ENCODE peak calls at places on chromosomes 6 and 20, in eight cellular contexts. V is CD8-positive, alpha-beta T cell; F is tibial nerve; J is CD8-positive, alpha-beta memory T cell; H is colonic mucosa; N is naive thymus-derived CD4-positive, alpha-beta T cell; G is ovary; Q is esophagus squamous epithelium. U is an unnamed sample.

GRCh38 chr6:37122861-37123260 is 47.1 kb upstream of the PIM1 start:
- DNase-seq in G (no peak), Q (no peak), H (no peak), F (no peak), V (no peak), N (no peak), J (no peak), U (no peak)

GRCh38 chr20:41222703-41223102 is 85.4 kb downstream of the PLCG1 start:
- DNase-seq in F (no peak), H (no peak), G (no peak), J (no peak), V (no peak), Q (no peak), N (no peak), U (no peak)

GRCh38 chr6:13853871-13854270 is 39.5 kb upstream of the MCUR1 start:
- DNase-seq in J (no peak), N (no peak), V (no peak), H (no peak), Q (no peak), F (no peak), G (no peak), U (no peak)

GRCh38 chr20:15976047-15976731 is 597.1 kb downstream of the KIF16B start:
- DNase-seq in V (no peak), J (no peak), H (no peak), N (no peak), F (no peak), G (no peak), Q (no peak), U (no peak)

GRCh38 chr20:1964659-1965405 is 29.0 kb downstream of the PDYN start:
- DNase-seq in Q (no peak), N (no peak), J (no peak), V (no peak), G (no peak), F (no peak), H (no peak), U (no peak)

GRCh38 chr6:166417285-166417691 is 34.5 kb upstream of the MPC1 start:
- DNase-seq in V (peak; percentile 43), J (peak; percentile 86), F (no peak), Q (no peak), N (peak; percentile 84), G (peak; percentile 4), H (no peak), U (no peak)

GRCh38 chr6:15574497-15574896 is 88.3 kb downstream of the DTNBP1 start:
- DNase-seq in N (no peak), J (no peak), F (no peak), Q (no peak), V (no peak), H (no peak), G (no peak), U (no peak)

GRCh38 chr6:29295623-29296022 is 5.9 kb upstream of the OR14J1 start:
- DNase-seq in N (no peak), Q (no peak), V (no peak), G (no peak), H (no peak), F (no peak), J (no peak), U (no peak)

GRCh38 chr6:106253731-106254130 is 71.8 kb downstream of the ATG5 start:
- DNase-seq in N (no peak), V (no peak), J (no peak), Q (no peak), F (no peak), G (no peak), H (no peak), U (no peak)

GRCh38 chr20:11894072-11894471 is 23.6 kb upstream of the BTBD3 start:
- DNase-seq in N (no peak), F (no peak), J (no peak), H (peak; percentile 70), G (no peak), Q (no peak), V (no peak), U (no peak)

GRCh38 chr6:41505084-41506049 is 40.8 kb upstream of the FOXP4 start:
- DNase-seq in F (peak; percentile 56), J (no peak), N (no peak), Q (no peak), V (no peak), H (peak; percentile 74), G (peak; percentile 94), U (peak; percentile 84)

DNA sequence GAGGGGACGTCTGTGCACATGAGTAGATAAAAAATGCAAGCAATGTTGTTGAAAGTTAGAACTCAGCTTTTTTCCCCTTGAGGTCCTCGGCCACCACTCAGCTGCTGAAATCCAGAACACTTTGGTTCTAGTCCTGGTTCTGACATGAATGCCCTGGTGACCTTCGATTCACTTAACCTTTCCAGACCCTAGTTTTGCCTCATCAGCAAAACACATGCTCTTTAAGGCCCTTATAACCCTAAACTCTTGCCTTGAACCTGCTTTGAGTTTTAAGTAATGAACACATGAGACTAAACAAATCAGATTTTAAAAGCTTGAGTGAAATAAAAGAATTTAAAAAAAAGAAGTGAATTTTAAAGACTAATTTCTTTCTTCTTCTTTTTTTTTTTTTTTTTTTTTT is 33.4 kb downstream of the BMP6 start:
- DNase-seq in V (no peak), N (no peak), J (no peak), Q (no peak), F (no peak), H (no peak), G (no peak), U (no peak)
- H3K4me1 ChIP-seq in V (no peaks in the 10 kb centered on the region), N (no peaks in the 10 kb centered on the region), J (no peaks in the 10 kb centered on the region), Q (no peaks in the 10 kb centered on the region), F (peaks cover 9% of the 10 kb centered on the region), H (no peaks in the 10 kb centered on the region), G (peaks cover 7% of the 10 kb centered on the region), U (no peaks in the 10 kb centered on the region)

GRCh38 chr20:56606174-56606945 is 22.7 kb upstream of the TFAP2C start:
- DNase-seq in F (no peak), G (no peak), N (no peak), V (no peak), H (peak; percentile 64), Q (no peak), J (no peak), U (peak; percentile 60)

GRCh38 chr20:56608376-56608775 is 20.7 kb upstream of the TFAP2C start:
- DNase-seq in J (no peak), F (no peak), G (no peak), Q (no peak), H (no peak), V (no peak), N (no peak), U (no peak)

GRCh38 chr20:56609321-56609720 is 19.8 kb upstream of the TFAP2C start:
- DNase-seq in J (no peak), V (no peak), Q (no peak), G (no peak), N (no peak), F (no peak), H (no peak), U (no peak)

GRCh38 chr20:56605597-56605996 is 23.5 kb upstream of the TFAP2C start:
- DNase-seq in G (no peak), J (no peak), N (no peak), Q (no peak), F (no peak), V (no peak), H (no peak), U (no peak)

DNA sequence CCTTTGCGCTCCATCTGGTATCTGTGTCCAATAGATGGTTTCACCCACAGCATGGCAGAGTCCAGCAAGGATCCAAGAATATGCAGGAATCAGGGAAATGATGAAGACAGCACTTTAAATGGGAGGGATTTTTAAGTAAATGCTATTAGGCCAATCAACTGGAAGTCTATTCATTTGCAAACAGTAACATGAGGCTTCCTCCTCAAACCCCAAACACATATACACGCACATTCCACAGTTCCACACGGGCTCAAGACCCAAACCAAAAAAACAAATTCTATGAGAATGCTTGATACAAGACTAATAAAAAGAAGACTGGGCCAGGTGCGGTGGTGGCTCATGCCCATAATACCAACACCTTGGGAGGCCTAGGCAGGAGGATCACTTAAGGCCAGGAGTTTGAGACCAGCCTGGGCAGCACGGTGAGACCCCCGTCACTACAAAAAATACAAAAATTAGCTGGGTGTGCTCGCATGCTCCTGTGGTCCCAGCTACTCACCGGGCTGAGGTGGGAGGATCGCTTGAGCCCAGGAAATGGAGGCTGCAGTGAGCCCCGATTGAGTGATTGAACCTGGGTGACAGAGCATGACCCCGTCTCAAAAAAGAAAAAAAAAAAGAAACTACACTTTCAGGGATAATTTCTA is 21.9 kb upstream of the TFAP2C start:
- DNase-seq in H (no peak), V (no peak), Q (no peak), J (no peak), G (no peak), N (no peak), F (no peak), U (no peak)
- H3K4me1 ChIP-seq in H (no peaks in the 10 kb centered on the region), V (no peaks in the 10 kb centered on the region), Q (no peaks in the 10 kb centered on the region), J (no peaks in the 10 kb centered on the region), G (no peaks in the 10 kb centered on the region), N (no peaks in the 10 kb centered on the region), F (no peaks in the 10 kb centered on the region), U (peaks cover 7% of the 10 kb centered on the region)

GRCh38 chr6:35049346-35049745 is 91.8 kb downstream of the TCP11 start:
- DNase-seq in J (no peak), G (no peak), F (no peak), H (no peak), V (no peak), N (no peak), Q (no peak), U (no peak)
- H3K4me1 ChIP-seq in J (peaks cover 12% of the 10 kb centered on the region), G (peaks cover 33% of the 10 kb centered on the region), F (peaks cover 100% of the 10 kb centered on the region), H (peaks cover 36% of the 10 kb centered on the region), V (peaks cover 17% of the 10 kb centered on the region), N (no peaks in the 10 kb centered on the region), Q (peaks cover 79% of the 10 kb centered on the region), U (peaks cover 44% of the 10 kb centered on the region)

DNA sequence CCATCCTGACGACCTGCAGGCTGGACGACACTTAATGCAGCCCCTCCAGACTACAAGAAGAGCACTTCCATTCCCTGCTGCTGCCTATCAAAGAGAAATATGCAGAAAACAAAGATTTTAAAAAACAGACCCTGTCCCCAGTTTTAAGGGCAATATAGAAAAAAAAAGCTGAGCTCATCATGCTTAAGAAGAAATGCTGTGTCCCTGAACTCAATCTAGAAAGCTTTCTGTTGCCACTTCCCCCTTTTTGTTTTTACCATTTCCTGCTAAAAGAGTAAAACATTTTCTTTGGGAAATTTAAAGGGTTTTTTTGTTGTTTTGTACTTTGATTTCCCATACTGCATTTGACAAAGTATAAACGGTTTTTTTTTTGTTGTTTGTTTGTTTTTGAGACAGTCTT is 35.4 kb downstream of the ABHD12 start:
- DNase-seq in J (no peak), Q (no peak), F (no peak), V (no peak), H (no peak), N (no peak), G (no peak), U (no peak)
- H3K4me1 ChIP-seq in J (no peaks in the 10 kb centered on the region), Q (peaks cover 10% of the 10 kb centered on the region), F (peaks cover 50% of the 10 kb centered on the region), V (peaks cover 7% of the 10 kb centered on the region), H (peaks cover 5% of the 10 kb centered on the region), N (no peaks in the 10 kb centered on the region), G (no peaks in the 10 kb centered on the region), U (peaks cover 6% of the 10 kb centered on the region)